ENCODE peak calls at places on chromosomes 2 and 18, in nine cellular contexts. B is stimulated activated CD8-positive, alpha-beta memory T cell treated with anti-CD3 and anti-CD28 coated beads, Interleukin-7, amount 100 ng/mL, for 1 hour; X is cardiac muscle cell; G is stromal cell of bone marrow; E is uterus; H is B cell; P is fibroblast of lung; V is EL; L is transverse colon. M is an unnamed sample.

GRCh38 chr2:163348843-163349395 is 386.9 kb downstream of the FIGN start:
- DNase-seq in B (no peak), X (peak; percentile 84), G (no peak), E (peak; percentile 15), H (no peak), P (peak; percentile 76), V (peak; percentile 92), L (peak; percentile 19), M (no peak)

GRCh38 chr2:112021269-112021668 is 33.8 kb upstream of the TMEM87B start:
- DNase-seq in B (no peak), X (no peak), G (no peak), E (no peak), H (no peak), P (no peak), V (no peak), L (no peak), M (no peak)

GRCh38 chr2:172012688-172013358 is 13.1 kb downstream of the METAP1D start:
- DNase-seq in B (no peak), X (no peak), G (no peak), E (no peak), H (no peak), P (peak; percentile 29), V (no peak), L (no peak), M (no peak)

GRCh38 chr18:54717673-54718435 is 110.4 kb upstream of the RAB27B start:
- DNase-seq in B (peak; percentile 5), X (peak; percentile 23), G (no peak), E (no peak), H (peak; percentile 11), P (peak; percentile 43), V (no peak), L (no peak), M (peak; percentile 17)

GRCh38 chr2:238560234-238560633 is 133.5 kb downstream of the ASB1 start:
- DNase-seq in B (no peak), X (no peak), G (no peak), E (no peak), H (no peak), P (no peak), V (no peak), L (no peak), M (no peak)

GRCh38 chr18:27652480-27653121 is 467.5 kb upstream of the CHST9 start:
- DNase-seq in B (no peak), X (peak; percentile 23), G (no peak), E (no peak), H (no peak), P (peak; percentile 2), V (no peak), L (no peak), M (no peak)

GRCh38 chr2:37894601-37895000 is 30.5 kb upstream of the RMDN2 start:
- DNase-seq in B (no peak), X (peak; percentile 52), G (peak; percentile 48), E (no peak), H (no peak), P (peak; percentile 56), V (no peak), L (no peak), M (no peak)

GRCh38 chr2:240498171-240498957 is 59.4 kb downstream of the ANKMY1 start:
- DNase-seq in B (no peak), X (no peak), G (no peak), E (no peak), H (peak; percentile 3), P (no peak), V (no peak), L (no peak), M (no peak)

GRCh38 chr2:102620367-102620766 is 1.0 kb downstream of the SLC9A2 start:
- DNase-seq in B (no peak), X (no peak), G (no peak), E (no peak), H (no peak), P (no peak), V (no peak), L (peak; percentile 85), M (no peak)

GRCh38 chr2:46493971-46494250 is 14.5 kb downstream of the TMEM247 start:
- DNase-seq in B (no peak), X (peak; percentile 6), G (no peak), E (no peak), H (no peak), P (no peak), V (no peak), L (no peak), M (no peak)

GRCh38 chr2:30334738-30335426 is 103.5 kb downstream of the LBH start:
- DNase-seq in B (no peak), X (no peak), G (no peak), E (no peak), H (peak; percentile 37), P (no peak), V (no peak), L (no peak), M (peak; percentile 17)

GRCh38 chr2:149185942-149186490 is 144.4 kb upstream of the LYPD6 start:
- DNase-seq in B (no peak), X (no peak), G (no peak), E (no peak), H (no peak), P (peak; percentile 45), V (no peak), L (no peak), M (no peak)

GRCh38 chr2:84515788-84516187 is 510 bp upstream of the DNAH6 start:
- DNase-seq in B (no peak), X (no peak), G (no peak), E (no peak), H (no peak), P (no peak), V (no peak), L (no peak), M (no peak)

GRCh38 chr2:99670768-99671734 is 181.2 kb upstream of the REV1 start:
- DNase-seq in B (no peak), X (peak; percentile 35), G (no peak), E (no peak), H (no peak), P (peak; percentile 80), V (no peak), L (no peak), M (no peak)

GRCh38 chr2:160379399-160379798 is 114.2 kb downstream of the RBMS1 start:
- DNase-seq in B (no peak), X (peak; percentile 92), G (peak; percentile 77), E (no peak), H (no peak), P (peak; percentile 93), V (peak; percentile 72), L (no peak), M (no peak)

GRCh38 chr2:159213296-159213695 is 73.2 kb downstream of the WDSUB1 start:
- DNase-seq in B (no peak), X (no peak), G (no peak), E (no peak), H (no peak), P (no peak), V (no peak), L (no peak), M (no peak)

GRCh38 chr2:195658541-195658890 is 1.5 kb downstream of the SLC39A10 start:
- DNase-seq in B (no peak), X (peak; percentile 88), G (peak; percentile 31), E (peak; percentile 18), H (peak; percentile 39), P (peak; percentile 88), V (peak; percentile 78), L (no peak), M (no peak)

GRCh38 chr18:2258954-2259353 is 312.4 kb downstream of the METTL4 start:
- DNase-seq in B (no peak), X (no peak), G (no peak), E (no peak), H (no peak), P (no peak), V (no peak), L (no peak), M (no peak)

GRCh38 chr2:75200140-75200985 is 1.0 kb upstream of the TACR1 start:
- DNase-seq in B (no peak), X (peak; percentile 40), G (peak; percentile 8), E (peak; percentile 16), H (peak; percentile 16), P (peak; percentile 58), V (peak; percentile 56), L (peak; percentile 21), M (no peak)

GRCh38 chr2:23404426-23404825 is 19.4 kb downstream of the KLHL29 start:
- DNase-seq in B (no peak), X (peak; percentile 83), G (no peak), E (peak; percentile 48), H (peak; percentile 33), P (peak; percentile 79), V (peak; percentile 88), L (peak; percentile 71), M (peak; percentile 57)

GRCh38 chr2:106104332-106105062 is 89.6 kb downstream of the UXS1 start:
- DNase-seq in B (no peak), X (peak; percentile 73), G (peak; percentile 36), E (peak; percentile 58), H (peak; percentile 73), P (peak; percentile 45), V (peak; percentile 54), L (peak; percentile 59), M (peak; percentile 76)

GRCh38 chr18:66872277-66872676 is 268.4 kb upstream of the CDH19 start:
- DNase-seq in B (no peak), X (peak; percentile 41), G (no peak), E (no peak), H (no peak), P (peak; percentile 19), V (no peak), L (no peak), M (no peak)

GRCh38 chr2:126895336-126895735 is 3.4 kb upstream of the TEX51 start:
- DNase-seq in B (no peak), X (no peak), G (no peak), E (no peak), H (no peak), P (no peak), V (no peak), L (no peak), M (no peak)